ENCODE peak calls at places on chromosomes 5 and 9, in ten cellular contexts. E is uterus, O is dorsolateral prefrontal cortex, V is A549, P is astrocyte, J is GM10248, H is transverse colon, F is body of pancreas, I is psoas muscle, S is PC-3. Q is an unnamed sample.
A peak's percentile ranks its signal among the peaks of the same experiment; 100 is the strongest.

GRCh38 chr9:123816817-123817472 is 113.0 kb downstream of the DENND1A start:
- DNase-seq in E (no peak), O (no peak), V (no peak), P (no peak), J (no peak), H (no peak), F (no peak), I (no peak), S (no peak), Q (no peak)

GRCh38 chr9:132032584-132032945 is 47.1 kb downstream of the MED27 start:
- DNase-seq in E (no peak), O (no peak), V (no peak), P (no peak), J (peak; percentile 19), H (no peak), F (peak; percentile 14), I (no peak), S (no peak), Q (no peak)

GRCh38 chr5:13843181-13843846 is 101.2 kb downstream of the DNAH5 start:
- DNase-seq in E (no peak), O (no peak), V (no peak), P (no peak), J (no peak), H (no peak), F (no peak), I (no peak), S (no peak), Q (no peak)

GRCh38 chr5:59157001-59157527 is 574.2 kb downstream of the RAB3C start:
- DNase-seq in E (no peak), O (no peak), V (no peak), P (no peak), J (no peak), H (no peak), F (no peak), I (no peak), S (no peak), Q (no peak)

GRCh38 chr5:43039468-43040286 is 442 bp downstream of the ANXA2R start:
- DNase-seq in E (peak; percentile 61), O (no peak), V (peak; percentile 88), P (peak; percentile 88), J (no peak), H (peak; percentile 68), F (peak; percentile 43), I (peak; percentile 88), S (peak; percentile 84), Q (peak; percentile 76)

GRCh38 chr9:30198463-30199309 is 2185.8 kb upstream of the ACO1 start:
- DNase-seq in E (no peak), O (no peak), V (no peak), P (no peak), J (no peak), H (no peak), F (no peak), I (no peak), S (no peak), Q (no peak)

GRCh38 chr5:32584651-32585050 is 706 bp upstream of the SUB1 start:
- DNase-seq in E (no peak), O (no peak), V (no peak), P (no peak), J (no peak), H (no peak), F (no peak), I (no peak), S (no peak), Q (no peak)

GRCh38 chr5:136079195-136079985 is 50.6 kb downstream of the TGFBI start:
- DNase-seq in E (no peak), O (no peak), V (no peak), P (no peak), J (no peak), H (no peak), F (no peak), I (no peak), S (no peak), Q (no peak)

GRCh38 chr5:135242496-135243193 is 156.4 kb downstream of the MACROH2A1 start:
- DNase-seq in E (peak; percentile 24), O (peak; percentile 35), V (no peak), P (peak; percentile 39), J (no peak), H (peak; percentile 36), F (peak; percentile 21), I (peak; percentile 86), S (no peak), Q (no peak)

GRCh38 chr5:106361905-106362304 is 1308.8 kb downstream of the EFNA5 start:
- DNase-seq in E (no peak), O (no peak), V (no peak), P (no peak), J (no peak), H (no peak), F (no peak), I (no peak), S (no peak), Q (no peak)

GRCh38 chr5:6181147-6181729 is 197.1 kb downstream of the MED10 start:
- DNase-seq in E (no peak), O (no peak), V (no peak), P (no peak), J (no peak), H (no peak), F (no peak), I (no peak), S (peak; percentile 59), Q (no peak)

GRCh38 chr9:103319979-103320378 is 324.8 kb downstream of the CYLC2 start:
- DNase-seq in E (no peak), O (no peak), V (peak; percentile 12), P (no peak), J (no peak), H (no peak), F (no peak), I (no peak), S (no peak), Q (no peak)

GRCh38 chr9:93378276-93378675 is 73.2 kb upstream of the FAM120A start:
- DNase-seq in E (no peak), O (no peak), V (no peak), P (no peak), J (no peak), H (no peak), F (no peak), I (no peak), S (no peak), Q (no peak)

GRCh38 chr9:93380410-93381060 is 71.0 kb upstream of the FAM120A start:
- DNase-seq in E (no peak), O (no peak), V (no peak), P (no peak), J (no peak), H (no peak), F (no peak), I (no peak), S (no peak), Q (no peak)

GRCh38 chr9:93379051-93379450 is 72.4 kb upstream of the FAM120A start:
- DNase-seq in E (no peak), O (no peak), V (no peak), P (no peak), J (no peak), H (no peak), F (no peak), I (no peak), S (no peak), Q (no peak)
- TF ChIP-seq CTCF in E (no peak), O (no peak), V (no peak), P (peak; percentile 7), J (no peak), H (no peak), F (peak; percentile 35), I (no peak), S (peak; percentile 28), Q (peak; percentile 47)

DNA sequence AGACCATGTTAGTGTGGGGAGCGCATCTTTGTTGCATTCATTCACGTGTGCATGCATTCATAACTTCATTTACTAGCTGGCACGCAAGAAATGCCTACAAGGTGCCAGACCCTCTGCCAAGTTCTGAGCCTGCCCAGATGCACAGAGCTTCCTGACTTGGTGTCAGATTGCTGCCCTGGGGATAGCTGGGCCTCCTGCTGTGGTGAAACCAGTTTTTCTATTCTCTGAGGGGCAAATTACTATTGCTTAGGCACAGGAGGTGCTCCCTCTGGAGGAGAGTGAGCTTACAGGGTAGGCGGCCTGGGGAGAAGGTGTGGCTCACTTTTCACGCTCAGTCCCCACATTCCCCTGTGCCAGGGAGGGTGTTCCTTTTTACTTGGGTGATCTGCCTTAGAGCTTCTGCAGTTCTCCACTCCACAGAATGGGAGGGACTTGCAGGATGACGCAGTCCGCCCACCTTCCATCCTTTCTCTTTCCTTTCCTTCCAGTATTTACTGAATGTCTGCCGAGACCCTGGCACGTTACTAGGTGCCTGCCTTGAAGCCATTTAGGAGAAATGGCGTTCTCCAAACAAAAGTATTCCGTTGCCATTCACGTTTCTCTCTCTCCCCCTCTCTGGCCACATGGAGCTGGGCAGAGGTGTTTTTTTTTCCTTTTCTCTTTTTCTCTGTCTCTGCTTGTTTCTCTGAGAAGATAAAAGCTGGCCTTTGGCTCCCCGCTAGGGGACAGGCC is 27.9 kb upstream of the CTNNA1 start:
- DNase-seq in E (peak; percentile 34), O (peak; percentile 66), V (peak; percentile 29), P (peak; percentile 65), J (no peak), H (peak; percentile 14), F (peak; percentile 60), I (peak; percentile 63), S (peak; percentile 91), Q (peak; percentile 8)
- TF ChIP-seq CTCF in E (no peak), O (no peak), V (no peak), P (no peak), J (peak; percentile 5), H (no peak), F (no peak), I (peak; percentile 37), S (peak; percentile 66), Q (no peak)

GRCh38 chr9:107127608-107128007 is 155.5 kb upstream of the RAD23B start:
- DNase-seq in E (no peak), O (no peak), V (peak; percentile 27), P (no peak), J (no peak), H (no peak), F (no peak), I (no peak), S (no peak), Q (no peak)
- TF ChIP-seq CTCF in E (no peak), O (no peak), V (no peak), P (no peak), J (no peak), H (no peak), F (no peak), I (no peak), S (no peak), Q (no peak)

GRCh38 chr9:76294301-76294700 is 99.9 kb downstream of the RFK start:
- DNase-seq in E (no peak), O (no peak), V (no peak), P (no peak), J (no peak), H (no peak), F (no peak), I (no peak), S (no peak), Q (no peak)
- TF ChIP-seq CTCF in E (no peak), O (no peak), V (no peak), P (no peak), J (no peak), H (no peak), F (no peak), I (no peak), S (no peak), Q (no peak)

GRCh38 chr9:2336055-2336454 is 285.5 kb upstream of the VLDLR start:
- DNase-seq in E (no peak), O (no peak), V (peak; percentile 17), P (no peak), J (no peak), H (no peak), F (peak; percentile 49), I (no peak), S (no peak), Q (peak; percentile 2)
- TF ChIP-seq CTCF in E (no peak), O (peak; percentile 26), V (peak; percentile 22), P (peak; percentile 27), J (no peak), H (no peak), F (no peak), I (peak; percentile 12), S (peak; percentile 44), Q (no peak)

GRCh38 chr9:14031015-14031414 is 282.9 kb downstream of the NFIB start:
- DNase-seq in E (peak; percentile 24), O (no peak), V (no peak), P (peak; percentile 56), J (no peak), H (no peak), F (no peak), I (peak; percentile 57), S (no peak), Q (no peak)
- TF ChIP-seq CTCF in E (no peak), O (no peak), V (no peak), P (no peak), J (no peak), H (no peak), F (no peak), I (no peak), S (no peak), Q (no peak)